ENCODE peak calls at places on chromosomes 16 and 17, in four cellular contexts. W is ovary, I is tibial artery, T is body of pancreas. R is an unnamed sample. For H3K9me3, the result is how much of the 10 kb centered on the place peaks cover.

GRCh38 chr17:64682261-64683181 is 20.4 kb upstream of the SMURF2 start:
- DNase-seq in I (no peak), W (no peak), T (no peak), R (no peak)

GRCh38 chr16:79707867-79708266 is 107.3 kb upstream of the MAF start:
- DNase-seq in T (peak), I (peak), W (peak), R (peak)

GRCh38 chr16:68676113-68676860 is 31.2 kb downstream of the CDH3 start:
- DNase-seq in T (no peak), I (no peak), W (no peak), R (no peak)

GRCh38 chr17:45135978-45136791 is 698 bp downstream of the ACBD4 start:
- DNase-seq in W (peak), T (peak), I (no peak), R (no peak)

GRCh38 chr16:83744521-83744981 is 63.2 kb upstream of the HSBP1 start:
- DNase-seq in T (no peak), W (no peak), I (peak), R (peak)

GRCh38 chr16:71927383-71927782 is 32.1 kb downstream of the IST1 start:
- DNase-seq in W (peak), T (peak), I (no peak), R (no peak)

GRCh38 chr17:50950002-50950877 is 84.1 kb upstream of the TOB1 start:
- DNase-seq in I (peak), W (peak), T (peak), R (peak)

GRCh38 chr16:72934661-72935403 is 113.1 kb downstream of the ZFHX3 start:
- DNase-seq in W (no peak), T (no peak), I (no peak), R (no peak)

GRCh38 chr17:16922386-16923096 is 49.4 kb downstream of the TNFRSF13B start:
- DNase-seq in W (no peak), T (no peak), I (no peak), R (no peak)

GRCh38 chr17:63740464-63741181 is 976 bp downstream of the STRADA start:
- DNase-seq in W (no peak), I (no peak), T (no peak), R (no peak)

GRCh38 chr16:12611006-12611477 is 192.6 kb downstream of the CPPED1 start:
- DNase-seq in W (no peak), I (no peak), T (no peak), R (no peak)

GRCh38 chr17:29444589-29444988 is 54.4 kb downstream of the TAOK1 start:
- DNase-seq in W (no peak), T (no peak), I (no peak), R (no peak)

GRCh38 chr17:59892251-59892848 is 393 bp downstream of the TUBD1 start:
- DNase-seq in W (no peak), T (no peak), I (peak), R (peak)

GRCh38 chr16:69443809-69444611 is 19.6 kb downstream of the CYB5B start:
- DNase-seq in W (peak), T (no peak), I (no peak), R (no peak)

GRCh38 chr17:34781071-34781470 is 180.2 kb downstream of the CCT6B start:
- DNase-seq in I (no peak), W (no peak), T (no peak), R (no peak)

GRCh38 chr17:66215529-66215911 is 13.7 kb downstream of the APOH start:
- DNase-seq in W (no peak), I (no peak), T (no peak), R (no peak)

GRCh38 chr17:2926019-2926650 is 129.9 kb downstream of the RAP1GAP2 start:
- DNase-seq in I (no peak), T (peak), W (no peak), R (no peak)

GRCh38 chr16:57999971-58000705 is at the start of gene ZNF319:
- DNase-seq in T (peak), I (no peak), W (peak), R (peak)

GRCh38 chr17:979539-980405 is at the start of gene NXN:
- DNase-seq in I (peak), W (peak), T (peak), R (peak)

GRCh38 chr16:9048302-9048700 is 43.1 kb upstream of the HAPSTR1 start:
- DNase-seq in I (no peak), W (no peak), T (no peak), R (no peak)

GRCh38 chr16:5427571-5427970 is 330.0 kb upstream of the EEF2KMT start:
- DNase-seq in T (no peak), I (no peak), W (no peak), R (no peak)

GRCh38 chr17:31275126-31275525 is 21.9 kb downstream of the OMG start:
- DNase-seq in I (no peak), T (no peak), W (no peak), R (no peak)

GRCh38 chr17:81028506-81028858 is 6.5 kb upstream of the BAIAP2 start:
- DNase-seq in I (no peak), T (no peak), W (no peak), R (peak)

GRCh38 chr16:89129378-89129777 is 35.7 kb downstream of the ACSF3 start:
- DNase-seq in W (no peak), I (no peak), T (no peak), R (no peak)

GRCh38 chr16:88747588-88748301 is 37.3 kb downstream of the PIEZO1 start:
- DNase-seq in T (peak), W (no peak), I (no peak), R (peak)

GRCh38 chr16:84434800-84435199 is 66.5 kb downstream of the ATP2C2 start:
- DNase-seq in I (no peak), T (no peak), W (no peak), R (peak)

GRCh38 chr16:2854700-2855309 is 3.2 kb downstream of the PRSS22 start:
- DNase-seq in T (no peak), W (no peak), I (no peak), R (peak)

GRCh38 chr17:28811594-28812135 is 30.9 kb downstream of the FAM222B start:
- DNase-seq in W (no peak), T (no peak), I (no peak), R (peak)

GRCh38 chr16:28845173-28846079 is 722 bp downstream of the TUFM start:
- DNase-seq in T (peak), W (no peak), I (no peak), R (no peak)

GRCh38 chr17:40067710-40068109 is 4.9 kb downstream of the THRA start:
- DNase-seq in I (no peak), W (no peak), T (no peak), R (no peak)

GRCh38 chr17:40068917-40069750 is 6.4 kb downstream of the THRA start:
- DNase-seq in I (peak), W (peak), T (peak), R (peak)

GRCh38 chr17:40069751-40070643 is 7.2 kb downstream of the THRA start:
- DNase-seq in I (no peak), T (peak), W (peak), R (peak)

GRCh38 chr17:40068584-40068916 is 5.8 kb downstream of the THRA start:
- DNase-seq in I (no peak), W (no peak), T (no peak), R (no peak)

GRCh38 chr17:40068129-40068581 is 5.4 kb downstream of the THRA start:
- DNase-seq in T (no peak), W (peak), I (no peak), R (no peak)
- H3K4me3 ChIP-seq in T (no peak), W (peak), I (peak), R (no peak)

DNA sequence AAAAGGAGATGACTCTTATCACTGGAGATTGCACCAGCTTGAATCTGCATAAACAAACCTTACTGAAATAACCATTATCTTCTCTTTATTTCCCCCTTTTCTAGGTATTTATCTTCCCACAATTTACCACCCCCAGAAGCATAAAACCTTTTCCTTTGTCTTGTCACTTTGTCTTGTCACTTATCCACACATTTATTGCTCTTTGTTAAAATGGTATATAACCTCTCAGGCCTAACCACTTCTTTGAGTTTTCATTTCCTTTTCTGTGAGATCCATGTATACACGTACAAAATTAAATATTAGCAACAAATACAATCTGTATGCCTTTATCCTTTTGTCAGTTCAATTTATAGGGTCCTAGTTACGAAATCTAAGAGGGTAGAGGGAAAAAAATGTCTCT is 122.9 kb downstream of the CACNG3 start:
- DNase-seq in T (no peak), W (no peak), I (no peak), R (no peak)
- H3K9me3 ChIP-seq in T (under half), W (under half), I (under half), R (under half)

DNA sequence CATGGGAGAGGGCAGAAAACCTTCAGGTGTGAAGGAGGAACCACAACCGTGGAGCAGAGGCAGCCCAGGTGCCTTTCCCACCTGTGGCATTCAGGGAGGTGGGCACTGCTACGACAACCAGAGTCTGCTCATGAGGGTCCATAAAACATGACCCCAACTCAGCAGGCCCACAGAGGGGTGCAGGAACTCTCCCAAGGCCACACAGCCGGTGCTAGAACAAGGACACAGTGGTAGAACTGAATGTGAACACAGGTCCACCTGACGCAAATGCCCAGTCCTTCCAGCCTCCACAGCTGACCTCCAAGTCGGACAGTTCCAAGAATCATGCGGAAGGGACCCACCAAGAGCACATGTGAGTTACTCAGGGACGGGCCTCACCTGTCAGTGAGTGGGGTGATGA is 76.4 kb downstream of the DNAH17 start:
- DNase-seq in W (no peak), I (no peak), T (no peak), R (no peak)
- H3K4me3 ChIP-seq in W (no peak), I (no peak), T (no peak), R (no peak)

DNA sequence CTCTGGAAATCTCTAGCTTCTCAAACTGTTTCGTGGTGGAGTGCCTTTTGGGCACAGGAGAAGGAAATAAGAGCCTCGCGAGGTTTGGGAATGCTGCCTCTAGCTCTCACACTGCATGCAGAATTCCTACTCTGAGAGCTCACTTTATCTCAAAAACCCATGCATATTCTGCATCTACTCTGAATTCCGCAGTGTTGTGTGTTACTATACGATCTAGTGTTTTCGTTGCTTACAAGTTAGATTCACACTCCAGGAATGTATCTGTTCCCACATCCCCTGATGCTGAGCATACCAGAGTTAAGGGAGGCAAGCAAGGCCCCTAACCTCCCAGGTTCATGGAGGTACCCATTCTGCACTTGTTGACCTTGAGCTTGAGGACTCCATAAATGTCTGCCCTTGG is 462.7 kb downstream of the WWOX start:
- DNase-seq in W (no peak), T (no peak), I (no peak), R (no peak)
- H3K9me3 ChIP-seq in W (under half), T (under half), I (under half), R (under half)